ENCODE peak calls at places on chromosomes 6 and 20, in six cellular contexts. One of them, this sample, is unnamed.

GRCh38 chr6:13624871-13625288 is 9.7 kb downstream of the NOL7 start:
- DNase-seq in glutamatergic neuron: no peak
- DNase-seq in adrenal gland: no peak
- DNase-seq in lower lobe of right lung: no peak
- DNase-seq in fibroblast of mammary gland: peak
- DNase-seq in activated B cell treated with CpG ODN at 0.5 μM for 24 hours: no peak
- DNase-seq in this sample: peak

GRCh38 chr20:25508083-25508770 is 77.1 kb downstream of the NINL start:
- DNase-seq in adrenal gland: peak
- DNase-seq in glutamatergic neuron: no peak
- DNase-seq in fibroblast of mammary gland: peak
- DNase-seq in lower lobe of right lung: no peak
- DNase-seq in activated B cell treated with CpG ODN at 0.5 μM for 24 hours: no peak
- DNase-seq in this sample: peak

GRCh38 chr6:10555625-10556309 is 34.6 kb downstream of the GCNT2 start:
- DNase-seq in activated B cell treated with CpG ODN at 0.5 μM for 24 hours: no peak
- DNase-seq in glutamatergic neuron: peak
- DNase-seq in lower lobe of right lung: peak
- DNase-seq in adrenal gland: peak
- DNase-seq in fibroblast of mammary gland: peak
- DNase-seq in this sample: no peak

GRCh38 chr6:15953152-15953880 is 175.6 kb upstream of the MYLIP start:
- DNase-seq in glutamatergic neuron: no peak
- DNase-seq in lower lobe of right lung: no peak
- DNase-seq in adrenal gland: no peak
- DNase-seq in activated B cell treated with CpG ODN at 0.5 μM for 24 hours: no peak
- DNase-seq in fibroblast of mammary gland: peak
- DNase-seq in this sample: no peak

GRCh38 chr6:139152088-139152891 is 17.4 kb downstream of the HECA start:
- DNase-seq in fibroblast of mammary gland: no peak
- DNase-seq in glutamatergic neuron: no peak
- DNase-seq in lower lobe of right lung: no peak
- DNase-seq in adrenal gland: no peak
- DNase-seq in activated B cell treated with CpG ODN at 0.5 μM for 24 hours: no peak
- DNase-seq in this sample: no peak

GRCh38 chr6:30601436-30601814 is 15.6 kb downstream of the PPP1R10 start:
- DNase-seq in fibroblast of mammary gland: no peak
- DNase-seq in activated B cell treated with CpG ODN at 0.5 μM for 24 hours: no peak
- DNase-seq in glutamatergic neuron: no peak
- DNase-seq in adrenal gland: no peak
- DNase-seq in lower lobe of right lung: no peak
- DNase-seq in this sample: no peak

GRCh38 chr6:112035446-112035845 is 18.5 kb upstream of the CCN6 start:
- DNase-seq in adrenal gland: peak
- DNase-seq in fibroblast of mammary gland: peak
- DNase-seq in lower lobe of right lung: no peak
- DNase-seq in activated B cell treated with CpG ODN at 0.5 μM for 24 hours: no peak
- DNase-seq in glutamatergic neuron: no peak
- DNase-seq in this sample: no peak

GRCh38 chr20:43023836-43024235 is 165.9 kb downstream of the PTPRT start:
- DNase-seq in lower lobe of right lung: no peak
- DNase-seq in adrenal gland: no peak
- DNase-seq in glutamatergic neuron: no peak
- DNase-seq in fibroblast of mammary gland: no peak
- DNase-seq in activated B cell treated with CpG ODN at 0.5 μM for 24 hours: no peak
- DNase-seq in this sample: no peak

GRCh38 chr20:39117486-39117885 is 155.3 kb downstream of the DHX35 start:
- DNase-seq in fibroblast of mammary gland: peak
- DNase-seq in adrenal gland: peak
- DNase-seq in glutamatergic neuron: no peak
- DNase-seq in lower lobe of right lung: no peak
- DNase-seq in activated B cell treated with CpG ODN at 0.5 μM for 24 hours: no peak
- DNase-seq in this sample: peak

GRCh38 chr20:17617212-17617867 is 47.5 kb downstream of the DSTN start:
- DNase-seq in fibroblast of mammary gland: peak
- DNase-seq in lower lobe of right lung: peak
- DNase-seq in activated B cell treated with CpG ODN at 0.5 μM for 24 hours: peak
- DNase-seq in adrenal gland: peak
- DNase-seq in glutamatergic neuron: peak
- DNase-seq in this sample: no peak

GRCh38 chr20:3543901-3544507 is 73.2 kb downstream of the ATRN start:
- DNase-seq in adrenal gland: no peak
- DNase-seq in activated B cell treated with CpG ODN at 0.5 μM for 24 hours: no peak
- DNase-seq in fibroblast of mammary gland: no peak
- DNase-seq in lower lobe of right lung: no peak
- DNase-seq in glutamatergic neuron: no peak
- DNase-seq in this sample: no peak

GRCh38 chr20:25643735-25644134 is 19.9 kb upstream of the NANP start:
- DNase-seq in glutamatergic neuron: no peak
- DNase-seq in lower lobe of right lung: no peak
- DNase-seq in activated B cell treated with CpG ODN at 0.5 μM for 24 hours: no peak
- DNase-seq in fibroblast of mammary gland: no peak
- DNase-seq in adrenal gland: no peak
- DNase-seq in this sample: no peak

GRCh38 chr20:35006531-35006971 is 50.9 kb downstream of the MYH7B start:
- DNase-seq in adrenal gland: peak
- DNase-seq in lower lobe of right lung: no peak
- DNase-seq in activated B cell treated with CpG ODN at 0.5 μM for 24 hours: no peak
- DNase-seq in fibroblast of mammary gland: no peak
- DNase-seq in glutamatergic neuron: no peak
- DNase-seq in this sample: no peak

GRCh38 chr6:20404641-20405032 is 3.0 kb downstream of the E2F3 start:
- DNase-seq in glutamatergic neuron: peak
- DNase-seq in lower lobe of right lung: no peak
- DNase-seq in adrenal gland: peak
- DNase-seq in activated B cell treated with CpG ODN at 0.5 μM for 24 hours: peak
- DNase-seq in fibroblast of mammary gland: peak
- DNase-seq in this sample: peak

GRCh38 chr20:16434087-16434664 is 139.1 kb downstream of the KIF16B start:
- DNase-seq in activated B cell treated with CpG ODN at 0.5 μM for 24 hours: peak
- DNase-seq in glutamatergic neuron: peak
- DNase-seq in fibroblast of mammary gland: peak
- DNase-seq in lower lobe of right lung: peak
- DNase-seq in adrenal gland: peak
- DNase-seq in this sample: no peak

GRCh38 chr6:114169763-114170162 is 173.1 kb downstream of the HS3ST5 start:
- DNase-seq in fibroblast of mammary gland: no peak
- DNase-seq in lower lobe of right lung: no peak
- DNase-seq in adrenal gland: no peak
- DNase-seq in glutamatergic neuron: no peak
- DNase-seq in activated B cell treated with CpG ODN at 0.5 μM for 24 hours: no peak
- DNase-seq in this sample: no peak

GRCh38 chr6:106381871-106382270 is 21.4 kb downstream of the CRYBG1 start:
- DNase-seq in activated B cell treated with CpG ODN at 0.5 μM for 24 hours: no peak
- DNase-seq in glutamatergic neuron: no peak
- DNase-seq in adrenal gland: no peak
- DNase-seq in fibroblast of mammary gland: no peak
- DNase-seq in lower lobe of right lung: no peak
- DNase-seq in this sample: no peak

GRCh38 chr6:150915868-150916267 is 50.4 kb downstream of the MTHFD1L start:
- DNase-seq in activated B cell treated with CpG ODN at 0.5 μM for 24 hours: no peak
- DNase-seq in glutamatergic neuron: no peak
- DNase-seq in adrenal gland: no peak
- DNase-seq in lower lobe of right lung: no peak
- DNase-seq in fibroblast of mammary gland: peak
- DNase-seq in this sample: no peak

GRCh38 chr6:75156186-75156878 is 49.5 kb downstream of the COL12A1 start:
- DNase-seq in activated B cell treated with CpG ODN at 0.5 μM for 24 hours: no peak
- DNase-seq in fibroblast of mammary gland: no peak
- DNase-seq in adrenal gland: no peak
- DNase-seq in glutamatergic neuron: no peak
- DNase-seq in lower lobe of right lung: no peak
- DNase-seq in this sample: no peak

GRCh38 chr20:23928788-23929187 is 49.2 kb upstream of the CST5 start:
- DNase-seq in lower lobe of right lung: no peak
- DNase-seq in fibroblast of mammary gland: no peak
- DNase-seq in activated B cell treated with CpG ODN at 0.5 μM for 24 hours: no peak
- DNase-seq in glutamatergic neuron: no peak
- DNase-seq in adrenal gland: no peak
- DNase-seq in this sample: no peak

GRCh38 chr6:169158182-169158573 is 95.5 kb downstream of the THBS2 start:
- DNase-seq in lower lobe of right lung: no peak
- DNase-seq in glutamatergic neuron: no peak
- DNase-seq in activated B cell treated with CpG ODN at 0.5 μM for 24 hours: no peak
- DNase-seq in fibroblast of mammary gland: peak
- DNase-seq in adrenal gland: peak
- DNase-seq in this sample: no peak

GRCh38 chr6:70108230-70108629 is 194.7 kb downstream of the COL9A1 start:
- DNase-seq in lower lobe of right lung: no peak
- DNase-seq in adrenal gland: no peak
- DNase-seq in activated B cell treated with CpG ODN at 0.5 μM for 24 hours: no peak
- DNase-seq in fibroblast of mammary gland: peak
- DNase-seq in glutamatergic neuron: no peak
- DNase-seq in this sample: peak

GRCh38 chr20:48697845-48698491 is 129.8 kb downstream of the PREX1 start:
- DNase-seq in lower lobe of right lung: peak
- DNase-seq in adrenal gland: peak
- DNase-seq in activated B cell treated with CpG ODN at 0.5 μM for 24 hours: no peak
- DNase-seq in fibroblast of mammary gland: peak
- DNase-seq in glutamatergic neuron: no peak
- DNase-seq in this sample: peak

GRCh38 chr6:33198159-33198852 is 2.2 kb downstream of the RXRB start:
- DNase-seq in fibroblast of mammary gland: no peak
- DNase-seq in activated B cell treated with CpG ODN at 0.5 μM for 24 hours: no peak
- DNase-seq in adrenal gland: no peak
- DNase-seq in lower lobe of right lung: no peak
- DNase-seq in glutamatergic neuron: no peak
- DNase-seq in this sample: no peak

GRCh38 chr20:24039196-24039595 is 50.6 kb upstream of the GGTLC1 start:
- DNase-seq in fibroblast of mammary gland: no peak
- DNase-seq in activated B cell treated with CpG ODN at 0.5 μM for 24 hours: no peak
- DNase-seq in adrenal gland: no peak
- DNase-seq in glutamatergic neuron: no peak
- DNase-seq in lower lobe of right lung: no peak
- DNase-seq in this sample: no peak

GRCh38 chr6:8084586-8084985 is 17.8 kb downstream of the EEF1E1 start:
- DNase-seq in fibroblast of mammary gland: peak
- DNase-seq in glutamatergic neuron: no peak
- DNase-seq in adrenal gland: no peak
- DNase-seq in lower lobe of right lung: no peak
- DNase-seq in activated B cell treated with CpG ODN at 0.5 μM for 24 hours: no peak
- DNase-seq in this sample: no peak

GRCh38 chr20:58583141-58583540 is 67.9 kb upstream of the APCDD1L start:
- DNase-seq in activated B cell treated with CpG ODN at 0.5 μM for 24 hours: no peak
- DNase-seq in adrenal gland: no peak
- DNase-seq in lower lobe of right lung: no peak
- DNase-seq in fibroblast of mammary gland: no peak
- DNase-seq in glutamatergic neuron: no peak
- DNase-seq in this sample: no peak

GRCh38 chr20:11204926-11205768 is 531.3 kb upstream of the JAG1 start:
- DNase-seq in glutamatergic neuron: peak
- DNase-seq in adrenal gland: peak
- DNase-seq in fibroblast of mammary gland: peak
- DNase-seq in lower lobe of right lung: peak
- DNase-seq in activated B cell treated with CpG ODN at 0.5 μM for 24 hours: no peak
- DNase-seq in this sample: peak

GRCh38 chr6:11101417-11101816 is 7.8 kb downstream of the SMIM13 start:
- DNase-seq in activated B cell treated with CpG ODN at 0.5 μM for 24 hours: no peak
- DNase-seq in lower lobe of right lung: no peak
- DNase-seq in fibroblast of mammary gland: no peak
- DNase-seq in glutamatergic neuron: no peak
- DNase-seq in adrenal gland: no peak
- DNase-seq in this sample: no peak

DNA sequence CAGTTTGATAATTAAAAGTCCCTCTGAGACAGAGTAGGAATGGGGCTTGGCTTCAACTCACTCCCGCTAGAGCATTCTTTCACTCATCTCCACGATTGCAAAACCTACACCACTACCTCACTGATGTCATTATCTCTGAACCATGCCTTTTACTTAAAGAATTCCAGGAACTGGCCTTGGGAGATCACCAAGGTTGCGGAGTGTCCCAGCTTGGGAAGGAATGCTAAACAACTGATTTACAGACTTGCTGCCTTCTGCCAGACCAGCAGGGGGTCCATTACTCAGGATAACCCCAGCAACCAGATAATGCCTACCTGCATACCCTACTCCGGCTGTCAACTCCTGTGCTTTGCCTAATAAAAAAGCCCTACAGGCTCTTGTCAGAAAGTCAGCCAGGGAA is 102.2 kb upstream of the RALGAPA2 start:
- DNase-seq in lower lobe of right lung: no peak
- DNase-seq in fibroblast of mammary gland: peak
- DNase-seq in activated B cell treated with CpG ODN at 0.5 μM for 24 hours: no peak
- DNase-seq in adrenal gland: no peak
- DNase-seq in glutamatergic neuron: no peak
- DNase-seq in this sample: no peak
- TF ChIP-seq CTCF in lower lobe of right lung: no peak
- TF ChIP-seq CTCF in fibroblast of mammary gland: no peak
- TF ChIP-seq CTCF in activated B cell treated with CpG ODN at 0.5 μM for 24 hours: no peak
- TF ChIP-seq CTCF in adrenal gland: no peak
- TF ChIP-seq CTCF in glutamatergic neuron: peak
- TF ChIP-seq CTCF in this sample: no peak

GRCh38 chr20:56630086-56630493 is 984 bp downstream of the TFAP2C start:
- DNase-seq in fibroblast of mammary gland: peak
- DNase-seq in activated B cell treated with CpG ODN at 0.5 μM for 24 hours: no peak
- DNase-seq in lower lobe of right lung: peak
- DNase-seq in adrenal gland: peak
- DNase-seq in glutamatergic neuron: peak
- DNase-seq in this sample: peak
- TF ChIP-seq CTCF in fibroblast of mammary gland: peak
- TF ChIP-seq CTCF in activated B cell treated with CpG ODN at 0.5 μM for 24 hours: no peak
- TF ChIP-seq CTCF in lower lobe of right lung: peak
- TF ChIP-seq CTCF in adrenal gland: peak
- TF ChIP-seq CTCF in glutamatergic neuron: peak
- TF ChIP-seq CTCF in this sample: peak

GRCh38 chr6:67009818-67010217 is 1302.8 kb upstream of the EYS start:
- DNase-seq in lower lobe of right lung: no peak
- DNase-seq in glutamatergic neuron: no peak
- DNase-seq in fibroblast of mammary gland: no peak
- DNase-seq in adrenal gland: no peak
- DNase-seq in activated B cell treated with CpG ODN at 0.5 μM for 24 hours: no peak
- DNase-seq in this sample: no peak
- TF ChIP-seq CTCF in lower lobe of right lung: no peak
- TF ChIP-seq CTCF in glutamatergic neuron: peak
- TF ChIP-seq CTCF in fibroblast of mammary gland: no peak
- TF ChIP-seq CTCF in adrenal gland: no peak
- TF ChIP-seq CTCF in activated B cell treated with CpG ODN at 0.5 μM for 24 hours: no peak
- TF ChIP-seq CTCF in this sample: no peak

GRCh38 chr20:50136822-50137599 is 16.5 kb downstream of the PEDS1 start:
- DNase-seq in lower lobe of right lung: no peak
- DNase-seq in activated B cell treated with CpG ODN at 0.5 μM for 24 hours: no peak
- DNase-seq in adrenal gland: no peak
- DNase-seq in glutamatergic neuron: no peak
- DNase-seq in fibroblast of mammary gland: peak
- DNase-seq in this sample: no peak

GRCh38 chr20:50138120-50138478 is 15.4 kb downstream of the PEDS1 start:
- DNase-seq in lower lobe of right lung: no peak
- DNase-seq in adrenal gland: peak
- DNase-seq in activated B cell treated with CpG ODN at 0.5 μM for 24 hours: no peak
- DNase-seq in fibroblast of mammary gland: no peak
- DNase-seq in glutamatergic neuron: no peak
- DNase-seq in this sample: no peak

GRCh38 chr20:50141018-50141675 is 12.4 kb downstream of the PEDS1 start:
- DNase-seq in glutamatergic neuron: no peak
- DNase-seq in lower lobe of right lung: no peak
- DNase-seq in activated B cell treated with CpG ODN at 0.5 μM for 24 hours: no peak
- DNase-seq in adrenal gland: no peak
- DNase-seq in fibroblast of mammary gland: no peak
- DNase-seq in this sample: no peak

GRCh38 chr20:50140339-50140859 is 13.1 kb downstream of the PEDS1 start:
- DNase-seq in fibroblast of mammary gland: no peak
- DNase-seq in glutamatergic neuron: no peak
- DNase-seq in adrenal gland: no peak
- DNase-seq in activated B cell treated with CpG ODN at 0.5 μM for 24 hours: no peak
- DNase-seq in lower lobe of right lung: no peak
- DNase-seq in this sample: no peak

GRCh38 chr20:50138479-50139393 is 14.8 kb downstream of the PEDS1 start:
- DNase-seq in glutamatergic neuron: no peak
- DNase-seq in fibroblast of mammary gland: no peak
- DNase-seq in activated B cell treated with CpG ODN at 0.5 μM for 24 hours: no peak
- DNase-seq in adrenal gland: peak
- DNase-seq in lower lobe of right lung: no peak
- DNase-seq in this sample: no peak
- TF ChIP-seq CTCF in glutamatergic neuron: no peak
- TF ChIP-seq CTCF in fibroblast of mammary gland: no peak
- TF ChIP-seq CTCF in activated B cell treated with CpG ODN at 0.5 μM for 24 hours: no peak
- TF ChIP-seq CTCF in adrenal gland: peak
- TF ChIP-seq CTCF in lower lobe of right lung: no peak
- TF ChIP-seq CTCF in this sample: no peak

This sample was measured in HFFc6.